ENCODE peak calls at places on chromosomes 12 and 14, in four cellular contexts. J, O, G and E are unnamed samples.

GRCh38 chr12:65533177-65533883 is 254.8 kb downstream of the MSRB3 start:
- DNase-seq in O (no peak), J (no peak), G (no peak), E (no peak)

GRCh38 chr14:61147369-61147897 is 133.7 kb downstream of the TMEM30B start:
- DNase-seq in G (no peak), J (no peak), O (no peak), E (no peak)

GRCh38 chr14:29858299-29858698 is 69.3 kb downstream of the PRKD1 start:
- DNase-seq in J (no peak), O (no peak), G (peak), E (no peak)

GRCh38 chr14:68683326-68683725 is 109.5 kb downstream of the ZFP36L1 start:
- DNase-seq in G (no peak), O (no peak), J (no peak), E (no peak)

GRCh38 chr12:13436696-13437391 is 240.3 kb downstream of the EMP1 start:
- DNase-seq in O (peak), J (no peak), G (no peak), E (no peak)

GRCh38 chr14:74653386-74654138 is 41.5 kb upstream of the LTBP2 start:
- DNase-seq in G (no peak), J (no peak), O (no peak), E (no peak)

GRCh38 chr12:111925171-111925570 is 83.1 kb downstream of the MAPKAPK5 start:
- DNase-seq in J (no peak), G (no peak), O (no peak), E (no peak)

GRCh38 chr12:47216150-47216677 is 136.5 kb upstream of the AMIGO2 start:
- DNase-seq in J (no peak), G (peak), O (no peak), E (no peak)

GRCh38 chr12:97573901-97574300 is 111.3 kb downstream of the RMST start:
- DNase-seq in J (no peak), G (no peak), O (no peak), E (no peak)

GRCh38 chr14:31556191-31556590 is 5.0 kb upstream of the NUBPL start:
- DNase-seq in G (no peak), O (no peak), J (no peak), E (no peak)

GRCh38 chr12:106767954-106768501 is 6.5 kb upstream of the RIC8B start:
- DNase-seq in G (no peak), O (no peak), J (peak), E (no peak)

GRCh38 chr12:132393991-132394949 is 64.9 kb upstream of the GALNT9 start:
- DNase-seq in O (peak), G (no peak), J (no peak), E (no peak)

GRCh38 chr12:132395192-132395907 is 66.0 kb upstream of the GALNT9 start:
- DNase-seq in O (no peak), J (peak), G (no peak), E (no peak)

GRCh38 chr12:132396657-132397056 is 67.3 kb upstream of the GALNT9 start:
- DNase-seq in O (no peak), J (peak), G (no peak), E (no peak)

GRCh38 chr12:132397152-132397933 is 68.0 kb upstream of the GALNT9 start:
- DNase-seq in J (peak), O (no peak), G (no peak), E (no peak)

GRCh38 chr12:132395908-132396305 is 66.5 kb upstream of the GALNT9 start:
- DNase-seq in O (no peak), J (no peak), G (no peak), E (no peak)
- TF ChIP-seq ETV6 in O (no peak), J (no peak), G (no peak), E (no peak)

DNA sequence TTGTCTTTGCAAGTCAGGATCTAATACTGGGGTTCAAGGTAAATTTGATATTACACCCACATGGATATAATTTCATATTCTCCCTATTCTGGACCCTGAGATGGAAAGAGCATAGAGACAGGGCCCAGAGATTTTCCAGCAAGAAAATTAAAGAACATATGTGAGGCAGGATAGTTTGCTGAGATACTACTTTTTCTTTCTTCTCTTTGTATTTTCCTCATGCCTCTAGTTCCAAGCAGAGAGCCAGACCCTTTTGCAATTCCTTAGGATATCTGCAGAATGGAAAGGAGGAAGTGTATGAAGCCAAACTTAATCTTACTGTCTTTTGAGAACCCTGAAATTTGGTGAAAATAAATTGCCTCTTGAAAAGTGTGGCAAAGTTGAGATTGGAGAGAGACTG is 34.0 kb upstream of the RNASE3 start:
- DNase-seq in J (no peak), O (no peak), G (no peak), E (no peak)
- TF ChIP-seq ETV6 in J (no peak), O (no peak), G (no peak), E (no peak)

GRCh38 chr12:2879853-2880252 is 2.8 kb downstream of the RHNO1 start:
- DNase-seq in J (no peak), G (no peak), O (no peak), E (no peak)

GRCh38 chr12:2890001-2890387 is 697 bp upstream of the TULP3 start:
- DNase-seq in J (no peak), O (no peak), G (no peak), E (no peak)

GRCh38 chr12:2886768-2887450 is 3.8 kb upstream of the TULP3 start:
- DNase-seq in O (no peak), J (no peak), G (no peak), E (peak)

GRCh38 chr12:2890388-2891239 is at the start of gene TULP3:
- DNase-seq in J (peak), O (peak), G (peak), E (peak)

DNA sequence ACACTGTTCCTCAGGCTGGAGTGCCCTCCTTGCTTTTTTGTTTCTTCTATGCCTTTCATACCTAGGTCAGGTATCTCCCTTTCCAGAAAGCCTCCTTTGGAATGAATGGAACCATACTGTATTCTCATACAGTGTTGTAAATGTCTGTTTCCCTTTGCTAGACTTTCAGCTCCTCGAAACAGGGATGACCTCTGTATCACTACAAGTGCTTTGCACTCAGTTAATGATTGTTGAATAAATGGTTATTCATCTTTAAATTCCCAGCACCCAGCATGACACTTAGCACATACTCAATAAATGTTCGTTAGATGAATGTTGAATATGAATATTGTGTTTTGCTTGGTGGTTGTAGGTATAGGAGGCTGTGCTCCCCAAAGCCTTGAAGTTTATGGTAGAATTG is 5.9 kb upstream of the TULP3 start:
- DNase-seq in G (no peak), O (no peak), J (no peak), E (no peak)
- TF ChIP-seq ETV6 in G (no peak), O (no peak), J (no peak), E (no peak)

DNA sequence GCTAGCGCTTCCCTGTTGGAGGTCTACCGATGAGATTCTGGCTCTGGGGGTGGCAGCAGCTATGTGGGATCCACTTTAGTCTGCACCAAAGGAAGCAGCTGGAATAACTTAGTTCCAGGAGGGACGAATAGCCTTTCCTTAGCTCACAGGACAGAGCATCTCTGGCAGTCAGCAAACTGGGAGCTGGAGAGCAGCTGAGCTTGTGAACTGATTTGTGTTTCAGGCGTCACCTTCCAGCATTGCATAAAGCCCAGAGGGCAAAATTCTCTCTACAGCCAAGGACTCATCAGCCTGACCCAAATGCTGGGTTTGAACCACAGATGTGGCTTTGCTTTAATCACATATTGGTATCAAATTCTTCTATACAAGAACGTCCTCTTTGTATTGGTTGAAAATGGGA is 81.9 kb upstream of the PELI2 start:
- DNase-seq in G (no peak), O (no peak), J (peak), E (no peak)
- TF ChIP-seq ETV6 in G (no peak), O (no peak), J (no peak), E (no peak)

DNA sequence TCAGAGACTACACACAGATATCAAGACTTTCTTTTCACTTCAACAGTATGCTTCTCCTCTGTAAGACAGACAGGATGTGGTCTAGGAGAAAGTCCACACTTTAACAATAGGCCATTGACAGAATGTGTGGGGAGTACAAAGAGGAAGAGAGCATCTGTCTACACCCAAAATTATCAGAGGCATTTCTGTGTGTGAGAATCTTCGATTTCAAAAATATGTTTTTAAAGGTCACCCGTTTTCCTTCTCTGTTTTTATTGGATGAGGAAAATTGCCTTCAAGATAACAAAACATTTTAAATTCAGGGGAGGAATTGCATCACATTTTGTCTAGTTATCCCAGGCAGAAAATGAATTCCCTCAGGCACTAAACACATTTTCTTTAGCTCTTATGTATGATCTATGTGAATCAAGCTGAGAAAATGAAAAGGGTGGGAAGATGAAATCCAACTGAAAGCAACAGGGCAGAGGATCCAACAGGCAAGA is 16.4 kb downstream of the NAV3 start:
- DNase-seq in O (no peak), G (peak), J (no peak), E (no peak)
- TF ChIP-seq ETV6 in O (no peak), G (no peak), J (no peak), E (no peak)

DNA sequence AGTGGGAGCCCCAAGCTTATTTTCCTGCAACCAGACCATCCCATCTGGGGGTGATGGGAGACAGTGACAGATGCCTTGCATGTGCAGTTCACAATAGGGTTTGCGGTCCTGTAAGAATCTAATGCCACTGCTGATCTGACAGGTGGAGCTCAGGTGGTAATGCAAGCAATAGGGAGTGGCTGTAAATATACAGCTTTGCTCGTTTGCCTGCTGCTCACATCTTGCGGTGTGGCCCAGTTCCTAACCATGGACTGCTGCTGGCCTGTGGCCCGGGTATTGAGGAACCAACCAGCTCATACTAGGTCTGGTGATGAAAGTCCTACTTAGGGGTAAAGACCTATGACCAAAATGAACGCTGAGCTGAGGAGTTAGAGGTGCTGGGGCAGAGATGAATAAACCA is 36.1 kb upstream of the CCDC88C start:
- DNase-seq in G (no peak), O (no peak), J (no peak), E (no peak)
- TF ChIP-seq ETV6 in G (no peak), O (no peak), J (no peak), E (no peak)

DNA sequence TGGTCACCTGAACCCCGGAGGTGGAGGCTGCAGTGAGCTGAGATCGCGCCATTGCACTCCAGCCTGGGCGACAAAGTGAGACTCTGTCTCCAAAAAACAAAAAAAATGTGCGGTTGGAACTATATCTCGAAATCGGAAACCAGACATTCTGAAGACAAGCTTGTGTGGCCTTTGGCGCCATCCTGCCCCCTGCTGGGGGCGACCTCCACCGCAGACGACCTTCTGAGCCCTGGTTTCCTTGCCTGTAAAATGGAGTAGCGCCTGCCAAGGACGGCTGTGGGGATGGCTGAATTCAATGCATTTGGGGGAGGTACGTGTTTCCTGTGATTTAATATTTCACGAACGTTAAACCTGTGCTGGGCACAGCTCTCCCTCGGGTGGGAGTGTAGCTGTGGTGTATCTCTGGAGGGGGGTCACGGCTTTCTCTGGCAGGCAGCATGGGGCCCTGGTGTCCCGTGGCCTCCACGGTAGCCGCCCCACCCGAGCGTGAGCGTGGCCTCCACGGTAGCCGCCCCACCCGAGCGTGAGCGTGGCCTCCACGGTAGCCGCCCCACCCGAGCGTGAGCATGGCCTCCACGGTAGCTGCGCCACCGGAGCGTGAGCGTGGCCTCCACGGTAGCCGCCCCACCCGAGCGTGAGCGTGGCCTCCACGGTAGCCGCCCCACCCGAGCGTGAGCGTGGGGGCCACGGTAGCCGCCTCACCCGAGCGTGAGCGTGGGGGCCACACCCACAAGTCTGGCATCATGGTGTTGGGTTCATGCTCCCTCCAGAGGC is 55.3 kb downstream of the LRCOL1 start:
- DNase-seq in J (peak), G (no peak), O (peak), E (peak)
- TF ChIP-seq ETV6 in J (no peak), G (no peak), O (no peak), E (no peak)

DNA sequence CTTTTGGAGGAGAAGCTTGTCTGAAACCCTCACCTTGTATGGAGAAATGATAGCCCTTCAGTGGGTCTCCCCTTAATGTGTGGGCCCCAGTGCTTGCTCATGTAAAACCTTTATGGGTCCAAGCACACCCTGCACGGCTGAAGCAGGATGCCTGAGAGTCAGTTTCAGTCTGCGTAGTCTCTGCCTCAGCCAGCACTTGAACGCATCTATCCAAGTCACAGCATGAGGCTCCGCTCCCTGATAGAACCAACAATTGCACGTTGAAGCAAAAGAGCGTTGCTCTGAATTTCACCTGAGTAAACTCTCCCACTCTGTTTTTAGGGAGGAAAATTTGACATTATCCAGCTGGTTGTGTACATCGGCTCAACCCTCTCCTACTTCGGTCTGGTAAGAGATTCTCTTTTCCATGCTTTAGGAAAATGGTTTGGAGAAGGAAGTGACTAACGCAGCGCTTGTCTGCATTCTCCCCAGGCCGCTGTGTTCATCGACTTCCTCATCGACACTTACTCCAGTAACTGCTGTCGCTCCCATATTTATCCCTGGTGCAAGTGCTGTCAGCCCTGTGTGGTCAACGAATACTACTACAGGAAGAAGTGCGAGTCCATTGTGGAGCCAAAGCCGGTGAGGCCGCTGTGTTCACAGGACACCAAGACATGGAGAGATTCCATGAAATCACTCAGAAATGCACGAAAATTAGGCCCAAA is 33.0 kb upstream of the P2RX4 start:
- DNase-seq in O (no peak), G (no peak), J (no peak), E (no peak)
- TF ChIP-seq ETV6 in O (no peak), G (no peak), J (no peak), E (no peak)